ENCODE peak calls at places on chromosomes 12 and 14, in eight cellular contexts. M is tibial artery, O is AG04450, A is HFFc6, D is heart left ventricle, K is endothelial cell, Z is mammary epithelial cell, Y is upper lobe of right lung. P is an unnamed sample.

GRCh38 chr14:80212025-80212402 is 710 bp upstream of the DIO2 start:
- DNase-seq in K (no peak), D (no peak), O (peak; percentile 23), M (no peak), Z (peak; percentile 58), A (peak; percentile 68), Y (no peak), P (no peak)

GRCh38 chr14:68074765-68075381 is 255.3 kb downstream of the RAD51B start:
- DNase-seq in D (no peak), A (no peak), M (no peak), K (no peak), O (no peak), Z (no peak), Y (no peak), P (no peak)

GRCh38 chr12:56637621-56638020 is 7.5 kb upstream of the BAZ2A start:
- DNase-seq in Z (no peak), K (no peak), O (no peak), Y (no peak), A (no peak), M (no peak), D (no peak), P (no peak)

GRCh38 chr12:47786662-47786974 is 13.6 kb downstream of the SLC48A1 start:
- DNase-seq in D (no peak), Z (no peak), K (no peak), A (no peak), O (no peak), Y (no peak), M (no peak), P (no peak)

GRCh38 chr12:936377-937345 is 12.8 kb downstream of the RAD52 start:
- DNase-seq in Z (no peak), A (no peak), K (no peak), Y (no peak), D (no peak), M (no peak), O (no peak), P (no peak)

GRCh38 chr12:29148958-29149690 is at the start of gene FAR2:
- DNase-seq in O (no peak), K (peak; percentile 70), D (peak; percentile 65), Z (peak; percentile 52), Y (peak; percentile 84), M (no peak), A (no peak), P (peak; percentile 58)

GRCh38 chr12:92603741-92604432 is 98.9 kb upstream of the PLEKHG7 start:
- DNase-seq in M (no peak), Y (no peak), D (no peak), O (no peak), K (no peak), A (no peak), Z (peak; percentile 75), P (no peak)

GRCh38 chr12:20757-21156 is 45.8 kb upstream of the IQSEC3 start:
- DNase-seq in K (no peak), M (no peak), D (no peak), A (no peak), Z (no peak), Y (no peak), O (no peak), P (no peak)

GRCh38 chr14:80634106-80634758 is 307.3 kb downstream of the CEP128 start:
- DNase-seq in D (no peak), Z (peak; percentile 46), K (no peak), Y (no peak), M (no peak), O (no peak), A (peak; percentile 50), P (no peak)

GRCh38 chr14:96096639-96097610 is 57.8 kb downstream of the C14orf132 start:
- DNase-seq in A (no peak), K (no peak), D (no peak), Z (no peak), Y (no peak), M (peak; percentile 16), O (no peak), P (no peak)

GRCh38 chr12:1688086-1688710 is 2.7 kb upstream of the ADIPOR2 start:
- DNase-seq in D (no peak), M (no peak), Y (no peak), Z (peak; percentile 30), A (no peak), O (no peak), K (no peak), P (no peak)

GRCh38 chr12:76030378-76031080 is 1.0 kb downstream of the PHLDA1 start:
- DNase-seq in Y (peak; percentile 72), M (peak; percentile 32), Z (no peak), O (no peak), A (peak; percentile 54), D (peak; percentile 38), K (peak; percentile 36), P (peak; percentile 40)

GRCh38 chr14:68979722-68980552 is 835 bp upstream of the ACTN1 start:
- DNase-seq in K (peak; percentile 38), O (no peak), A (peak; percentile 36), D (peak; percentile 67), Y (peak; percentile 79), Z (peak; percentile 68), M (peak; percentile 45), P (peak; percentile 63)

GRCh38 chr14:105094193-105094907 is 29.1 kb upstream of the GPR132 start:
- DNase-seq in Z (no peak), A (no peak), D (peak; percentile 29), O (no peak), K (no peak), M (no peak), Y (peak; percentile 67), P (peak; percentile 26)

GRCh38 chr12:13193403-13194100 is 3.0 kb upstream of the EMP1 start:
- DNase-seq in D (no peak), O (no peak), Z (no peak), M (no peak), Y (no peak), A (no peak), K (no peak), P (no peak)

GRCh38 chr14:77184396-77185092 is 2.9 kb downstream of the TMEM63C start:
- DNase-seq in K (no peak), Y (no peak), D (no peak), M (no peak), A (no peak), Z (no peak), O (no peak), P (no peak)

GRCh38 chr12:29208935-29209701 is 60.0 kb downstream of the FAR2 start:
- DNase-seq in O (no peak), M (no peak), Y (no peak), K (no peak), Z (no peak), D (no peak), A (no peak), P (no peak)

GRCh38 chr14:60656755-60657608 is 7.7 kb upstream of the SIX1 start:
- DNase-seq in Z (peak; percentile 68), K (peak; percentile 64), A (peak; percentile 44), D (peak; percentile 49), M (no peak), O (no peak), Y (peak; percentile 78), P (peak; percentile 78)

GRCh38 chr14:69135133-69135532 is 17.8 kb downstream of the DCAF5 start:
- DNase-seq in O (no peak), D (no peak), A (no peak), Y (no peak), K (no peak), Z (no peak), M (no peak), P (no peak)

GRCh38 chr14:94022532-94023411 is 3.4 kb upstream of the OTUB2 start:
- DNase-seq in Y (no peak), D (no peak), A (no peak), M (no peak), O (no peak), K (no peak), Z (no peak), P (no peak)

GRCh38 chr12:16726879-16727278 is 120.9 kb upstream of the LMO3 start:
- DNase-seq in K (no peak), A (no peak), M (no peak), O (no peak), D (no peak), Y (no peak), Z (peak; percentile 29), P (no peak)
- TF ChIP-seq CTCF in K (no peak), A (no peak), M (no peak), O (no peak), D (no peak), Y (no peak), Z (no peak), P (no peak)

DNA sequence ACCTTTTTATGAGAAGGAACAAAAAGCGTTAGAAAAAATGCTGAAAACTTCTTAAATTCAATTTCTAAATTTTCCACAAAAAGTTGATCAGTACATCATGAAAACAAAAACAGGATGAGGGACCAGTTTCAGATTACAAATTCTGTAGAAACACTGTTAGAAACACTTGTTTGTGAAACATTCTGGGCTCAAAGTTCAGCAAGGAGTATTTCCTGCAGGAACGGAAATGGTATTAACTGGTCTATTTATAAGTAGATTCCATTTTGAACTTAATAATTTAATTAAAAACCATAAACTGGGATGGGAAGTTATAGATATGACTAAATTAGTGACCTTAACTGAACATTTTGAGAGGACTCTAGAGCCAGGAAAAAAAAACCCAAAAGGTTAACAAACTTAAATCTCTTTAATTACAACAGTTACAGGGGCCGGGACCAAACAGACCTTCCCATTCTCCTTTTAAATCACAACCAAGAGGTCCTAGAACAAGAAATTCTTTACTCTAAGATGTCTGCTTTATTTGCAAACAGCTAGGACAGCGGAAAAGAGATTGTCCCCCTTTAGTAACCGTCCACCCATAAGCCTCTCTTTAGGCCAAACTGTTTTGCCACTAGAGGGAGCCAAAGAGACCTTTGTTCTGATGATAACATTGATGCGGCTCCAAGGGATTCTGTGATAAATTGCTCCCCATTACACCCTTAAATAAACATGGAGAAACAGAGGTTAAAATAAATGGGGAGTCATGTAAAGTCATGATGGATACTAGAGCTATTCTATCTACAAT is 69.0 kb upstream of the RERGL start:
- DNase-seq in K (peak; percentile 52), A (no peak), Y (no peak), M (no peak), Z (peak; percentile 26), D (no peak), O (no peak), P (peak; percentile 39)
- TF ChIP-seq CTCF in K (peak; percentile 83), A (peak; percentile 85), Y (peak; percentile 68), M (peak; percentile 29), Z (peak; percentile 79), D (peak; percentile 67), O (peak; percentile 89), P (peak; percentile 61)

DNA sequence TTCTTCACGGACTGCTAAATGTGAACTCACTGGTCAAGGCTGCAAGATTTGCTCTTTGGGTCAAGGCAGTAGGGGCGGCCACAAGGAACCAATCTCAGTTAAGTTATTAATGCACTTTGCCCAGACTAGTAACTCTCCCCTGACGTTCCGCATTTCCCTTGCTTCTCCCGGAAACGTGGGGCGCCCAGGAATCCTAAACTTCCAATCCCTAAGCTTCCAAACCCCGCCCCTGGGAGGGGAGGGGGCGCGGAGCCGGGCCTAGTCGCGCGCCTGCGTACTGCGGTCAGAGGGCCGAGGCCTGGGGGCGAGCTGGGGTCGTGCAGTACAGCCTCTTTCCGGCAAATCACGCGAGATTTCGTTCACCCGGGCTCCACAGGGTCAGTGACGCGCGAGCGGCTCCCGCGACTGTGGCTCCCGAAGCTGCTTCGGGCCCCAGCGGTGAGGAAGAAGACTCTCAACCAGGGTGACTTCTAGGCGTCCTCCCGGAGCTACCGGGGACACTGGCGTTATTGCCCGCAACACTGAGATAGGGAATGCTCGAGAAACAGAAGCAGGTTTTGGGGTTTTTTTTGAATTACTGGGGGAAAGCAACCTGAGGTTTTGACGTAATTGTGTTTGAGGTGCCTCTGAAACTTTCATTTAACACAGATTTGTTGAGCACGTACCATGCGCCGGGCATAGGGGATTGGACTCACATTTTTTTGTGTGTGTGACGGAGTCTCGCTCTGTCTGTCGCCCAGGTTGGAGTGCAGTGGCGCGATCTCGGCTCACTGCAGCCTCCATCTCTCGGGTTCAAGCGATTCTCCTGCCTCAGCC is at the start of gene PTGR2:
- DNase-seq in O (peak; percentile 94), Z (peak; percentile 92), M (peak; percentile 95), K (peak; percentile 100), A (peak; percentile 95), Y (peak; percentile 98), D (peak; percentile 98), P (peak; percentile 99)
- TF ChIP-seq CTCF in O (peak; percentile 18), Z (no peak), M (no peak), K (no peak), A (no peak), Y (no peak), D (no peak), P (no peak)

GRCh38 chr12:123938679-123939480 is 33.8 kb downstream of the CCDC92 start:
- DNase-seq in A (no peak), D (no peak), O (no peak), Z (no peak), K (peak; percentile 29), Y (no peak), M (no peak), P (peak; percentile 35)
- TF ChIP-seq CTCF in A (peak; percentile 70), D (no peak), O (peak; percentile 46), Z (peak; percentile 12), K (no peak), Y (peak; percentile 28), M (no peak), P (peak; percentile 47)